ENCODE peak calls at places on chromosomes 2 and 18, in seven cellular contexts. L, P, O, V, H, A and E are unnamed samples.

GRCh38 chr2:223477318-223477717 is 124.8 kb downstream of the SCG2 start:
- DNase-seq in L (no peak), P (no peak), O (no peak), V (no peak), H (no peak), A (peak; percentile 18), E (no peak)

GRCh38 chr2:204691911-204692510 is 146.7 kb downstream of the PARD3B start:
- DNase-seq in L (peak; percentile 42), P (peak; percentile 80), O (peak; percentile 67), V (peak; percentile 71), H (peak; percentile 83), A (peak; percentile 63), E (peak; percentile 86)

GRCh38 chr2:167054881-167055280 is 166.6 kb downstream of the XIRP2 start:
- DNase-seq in L (no peak), P (no peak), O (no peak), V (no peak), H (no peak), A (no peak), E (no peak)

GRCh38 chr2:222304737-222305509 is 6.1 kb upstream of the PAX3 start:
- DNase-seq in L (no peak), P (no peak), O (no peak), V (no peak), H (no peak), A (no peak), E (no peak)

GRCh38 chr2:66541646-66542045 is 106.7 kb downstream of the MEIS1 start:
- DNase-seq in L (no peak), P (no peak), O (no peak), V (no peak), H (no peak), A (peak; percentile 81), E (no peak)

GRCh38 chr18:46324556-46324955 is 220.4 kb downstream of the HAUS1 start:
- DNase-seq in L (no peak), P (peak; percentile 67), O (peak; percentile 14), V (peak; percentile 71), H (peak; percentile 52), A (no peak), E (no peak)

GRCh38 chr18:23235860-23236259 is 100.6 kb downstream of the CABLES1 start:
- DNase-seq in L (no peak), P (no peak), O (no peak), V (no peak), H (no peak), A (no peak), E (no peak)

GRCh38 chr2:197307933-197308521 is 2.6 kb downstream of the ANKRD44 start:
- DNase-seq in L (no peak), P (no peak), O (no peak), V (no peak), H (no peak), A (no peak), E (no peak)

GRCh38 chr2:148875387-148876051 is 492 bp downstream of the KIF5C start:
- DNase-seq in L (no peak), P (no peak), O (no peak), V (no peak), H (no peak), A (peak; percentile 45), E (no peak)

GRCh38 chr2:32947076-32947483 is 327 bp downstream of the LTBP1 start:
- DNase-seq in L (no peak), P (no peak), O (no peak), V (no peak), H (peak; percentile 14), A (no peak), E (peak; percentile 12)

GRCh38 chr2:221435161-221435560 is 136.9 kb downstream of the EPHA4 start:
- DNase-seq in L (no peak), P (no peak), O (no peak), V (no peak), H (no peak), A (peak; percentile 72), E (no peak)

GRCh38 chr2:175251425-175252041 is 70.0 kb upstream of the ATP5MC3 start:
- DNase-seq in L (no peak), P (peak; percentile 53), O (no peak), V (no peak), H (peak; percentile 37), A (peak; percentile 36), E (peak; percentile 16)

GRCh38 chr2:101127319-101128056 is 23.7 kb downstream of the TBC1D8 start:
- DNase-seq in L (no peak), P (no peak), O (no peak), V (no peak), H (no peak), A (no peak), E (no peak)

GRCh38 chr2:10282621-10283105 is 20.0 kb upstream of the HPCAL1 start:
- DNase-seq in L (no peak), P (no peak), O (no peak), V (no peak), H (no peak), A (no peak), E (no peak)

GRCh38 chr18:78127041-78127440 is 852.6 kb upstream of the SALL3 start:
- DNase-seq in L (no peak), P (no peak), O (no peak), V (no peak), H (no peak), A (no peak), E (no peak)

GRCh38 chr2:120396519-120397361 is 50.8 kb downstream of the INHBB start:
- DNase-seq in L (no peak), P (no peak), O (no peak), V (no peak), H (no peak), A (peak; percentile 6), E (no peak)

GRCh38 chr2:240432820-240433801 is 2.4 kb upstream of the GPC1 start:
- DNase-seq in L (no peak), P (no peak), O (no peak), V (no peak), H (no peak), A (peak; percentile 6), E (no peak)

GRCh38 chr2:159124441-159124911 is 156.0 kb downstream of the TANC1 start:
- DNase-seq in L (no peak), P (no peak), O (peak; percentile 76), V (peak; percentile 93), H (peak; percentile 92), A (no peak), E (peak; percentile 94)

GRCh38 chr2:120452945-120453634 is 107.2 kb downstream of the INHBB start:
- DNase-seq in L (no peak), P (no peak), O (no peak), V (no peak), H (no peak), A (no peak), E (no peak)

GRCh38 chr2:176140520-176141317 is 10.6 kb upstream of the HOXD4 start:
- DNase-seq in L (no peak), P (peak; percentile 83), O (no peak), V (peak; percentile 75), H (peak; percentile 75), A (peak; percentile 87), E (peak; percentile 87)

GRCh38 chr18:33210575-33211189 is 229.8 kb downstream of the CCDC178 start:
- DNase-seq in L (peak; percentile 15), P (peak; percentile 58), O (no peak), V (peak; percentile 8), H (no peak), A (peak; percentile 12), E (peak; percentile 32)

GRCh38 chr2:69177785-69178636 is 165.0 kb downstream of the ANTXR1 start:
- DNase-seq in L (peak; percentile 89), P (peak; percentile 41), O (peak; percentile 88), V (peak; percentile 94), H (peak; percentile 94), A (peak; percentile 92), E (peak; percentile 80)

GRCh38 chr18:28147674-28148171 is 29.2 kb downstream of the CDH2 start:
- DNase-seq in L (no peak), P (no peak), O (no peak), V (peak; percentile 17), H (no peak), A (peak; percentile 75), E (no peak)

GRCh38 chr2:72562451-72563153 is 263.2 kb downstream of the EXOC6B start:
- DNase-seq in L (no peak), P (peak; percentile 30), O (no peak), V (no peak), H (peak; percentile 47), A (no peak), E (no peak)

GRCh38 chr18:37516361-37516853 is 49.2 kb downstream of the CELF4 start:
- DNase-seq in L (no peak), P (no peak), O (no peak), V (no peak), H (no peak), A (no peak), E (no peak)

GRCh38 chr18:57841568-57841967 is 38.5 kb upstream of the ATP8B1 start:
- DNase-seq in L (no peak), P (no peak), O (no peak), V (no peak), H (no peak), A (no peak), E (no peak)

GRCh38 chr2:233041722-233042323 is 9.4 kb downstream of the NEU2 start:
- DNase-seq in L (no peak), P (no peak), O (no peak), V (no peak), H (no peak), A (no peak), E (no peak)

GRCh38 chr18:9147440-9148238 is 11.1 kb downstream of the ANKRD12 start:
- DNase-seq in L (no peak), P (peak; percentile 63), O (no peak), V (peak; percentile 60), H (peak; percentile 68), A (peak; percentile 49), E (peak; percentile 81)

GRCh38 chr2:85899284-85899683 is 10.5 kb upstream of the ST3GAL5 start:
- DNase-seq in L (no peak), P (no peak), O (no peak), V (no peak), H (no peak), A (no peak), E (no peak)

GRCh38 chr2:221467610-221468009 is 104.5 kb downstream of the EPHA4 start:
- DNase-seq in L (no peak), P (peak; percentile 55), O (no peak), V (no peak), H (no peak), A (no peak), E (peak; percentile 5)

GRCh38 chr18:36298113-36298701 is 694 bp downstream of the FHOD3 start:
- DNase-seq in L (no peak), P (peak; percentile 61), O (no peak), V (no peak), H (peak; percentile 26), A (peak; percentile 73), E (no peak)

GRCh38 chr2:239461551-239462515 is 61.0 kb upstream of the HDAC4 start:
- DNase-seq in L (no peak), P (no peak), O (no peak), V (peak; percentile 31), H (no peak), A (no peak), E (no peak)

GRCh38 chr2:191885103-191885502 is 38.2 kb upstream of the CAVIN2 start:
- DNase-seq in L (no peak), P (no peak), O (no peak), V (no peak), H (no peak), A (no peak), E (no peak)

GRCh38 chr2:55364189-55365055 is 55.2 kb downstream of the CCDC88A start:
- DNase-seq in L (no peak), P (no peak), O (peak; percentile 90), V (peak; percentile 93), H (peak; percentile 89), A (no peak), E (peak; percentile 96)

GRCh38 chr2:33426666-33427231 is 49.7 kb upstream of the RASGRP3 start:
- DNase-seq in L (no peak), P (peak; percentile 86), O (no peak), V (peak; percentile 68), H (peak; percentile 71), A (peak; percentile 15), E (peak; percentile 78)